ENCODE peak calls at places on chromosomes 7 and 10, in five cellular contexts. M is iris pigment epithelial cell; B is stimulated activated CD4-positive, alpha-beta T cell treated with anti-CD3 and anti-CD28 coated beads, Interleukin-2, amount 100 ng/mL, for 24 hours; S is activated CD8-positive, alpha-beta memory T cell treated with anti-CD3 and anti-CD28 coated beads, Interleukin-2, amount 10 ng/mL, durations not matched to agents 7 days and 5 days; Y is activated CD8-positive, alpha-beta T cell treated with anti-CD3 and anti-CD28 coated beads for 36 hours. E is an unnamed sample.

GRCh38 chr7:146150153-146150552 is 33.6 kb downstream of the CNTNAP2 start:
- DNase-seq in S (no peak), B (no peak), Y (no peak), M (peak; percentile 77), E (no peak)

GRCh38 chr7:139909379-139910050 is 80.5 kb downstream of the TBXAS1 start:
- DNase-seq in B (no peak), M (peak; percentile 79), Y (no peak), S (no peak), E (no peak)

GRCh38 chr7:149468208-149468607 is 7.3 kb upstream of the ZNF777 start:
- DNase-seq in M (peak; percentile 18), S (no peak), Y (no peak), B (no peak), E (no peak)

GRCh38 chr7:151134743-151135524 is 32.6 kb downstream of the GBX1 start:
- DNase-seq in Y (no peak), S (no peak), B (no peak), M (no peak), E (no peak)

GRCh38 chr7:122416316-122416925 is 111.9 kb upstream of the FEZF1 start:
- DNase-seq in S (no peak), M (peak; percentile 24), B (no peak), Y (no peak), E (no peak)

GRCh38 chr7:55348502-55348901 is 16.6 kb upstream of the LANCL2 start:
- DNase-seq in Y (no peak), S (no peak), M (peak; percentile 77), B (no peak), E (no peak)

GRCh38 chr10:34760606-34761005 is 54.5 kb downstream of the PARD3 start:
- DNase-seq in B (no peak), M (peak; percentile 44), S (no peak), Y (no peak), E (no peak)

GRCh38 chr7:65001291-65001814 is 5.1 kb downstream of the ERV3-1 start:
- DNase-seq in Y (no peak), M (no peak), S (no peak), B (no peak), E (no peak)

GRCh38 chr10:55160904-55161303 is 359.9 kb upstream of the PCDH15 start:
- DNase-seq in Y (no peak), M (no peak), S (no peak), B (no peak), E (no peak)

GRCh38 chr10:125936331-125936730 is 40.0 kb downstream of the FANK1 start:
- DNase-seq in S (no peak), B (no peak), M (peak; percentile 6), Y (no peak), E (no peak)

GRCh38 chr7:25427721-25428120 is 199.4 kb upstream of the NPVF start:
- DNase-seq in S (no peak), Y (no peak), B (no peak), M (no peak), E (no peak)

GRCh38 chr7:26097837-26098668 is 53.9 kb upstream of the NFE2L3 start:
- DNase-seq in S (no peak), Y (peak; percentile 41), B (no peak), M (no peak), E (no peak)

GRCh38 chr10:68106656-68107055 is 2.6 kb upstream of the MYPN start:
- DNase-seq in Y (no peak), M (peak; percentile 93), B (no peak), S (no peak), E (no peak)

GRCh38 chr7:18320971-18321567 is 174.5 kb upstream of the HDAC9 start:
- DNase-seq in B (no peak), S (no peak), Y (no peak), M (peak; percentile 57), E (no peak)

GRCh38 chr7:132800522-132800921 is 224.3 kb upstream of the PLXNA4 start:
- DNase-seq in M (no peak), Y (no peak), B (no peak), S (no peak), E (no peak)

GRCh38 chr10:101467286-101467770 is 113.4 kb downstream of the BTRC start:
- DNase-seq in M (peak; percentile 78), S (peak; percentile 50), B (no peak), Y (peak; percentile 29), E (no peak)

GRCh38 chr10:45817912-45818311 is 29.4 kb downstream of the AGAP4 start:
- DNase-seq in S (no peak), Y (no peak), M (no peak), B (no peak), E (peak; percentile 53)

GRCh38 chr7:21946228-21946709 is 570 bp upstream of the CDCA7L start:
- DNase-seq in M (no peak), Y (no peak), B (no peak), S (no peak), E (no peak)

GRCh38 chr10:132030898-132031463 is 34.8 kb upstream of the JAKMIP3 start:
- DNase-seq in Y (no peak), S (no peak), M (no peak), B (no peak), E (no peak)

GRCh38 chr10:28681345-28681763 is 4.0 kb downstream of the BAMBI start:
- DNase-seq in M (peak; percentile 31), Y (no peak), B (no peak), S (no peak), E (no peak)

GRCh38 chr7:117217121-117217520 is 105.7 kb downstream of the WNT2 start:
- DNase-seq in S (no peak), Y (no peak), B (no peak), M (no peak), E (no peak)

GRCh38 chr7:105648561-105649401 is 67.5 kb upstream of the EFCAB10 start:
- DNase-seq in Y (no peak), B (no peak), S (no peak), M (no peak), E (no peak)

GRCh38 chr7:134908289-134908688 is 78.0 kb upstream of the AGBL3 start:
- DNase-seq in M (peak; percentile 63), Y (no peak), B (no peak), S (no peak), E (peak; percentile 68)

GRCh38 chr7:37162106-37162505 is 286.6 kb downstream of the ELMO1 start:
- DNase-seq in S (no peak), Y (no peak), B (no peak), M (no peak), E (no peak)

GRCh38 chr7:94706991-94707390 is 51.1 kb upstream of the SGCE start:
- DNase-seq in B (no peak), Y (no peak), S (no peak), M (no peak), E (no peak)

GRCh38 chr7:128361463-128362441 is at the start of gene PRRT4:
- DNase-seq in M (peak; percentile 29), S (no peak), Y (peak; percentile 45), B (peak; percentile 55), E (no peak)

GRCh38 chr10:43939939-43940810 is 291.5 kb upstream of the ZNF32 start:
- DNase-seq in Y (no peak), M (no peak), S (peak; percentile 14), B (no peak), E (peak; percentile 86)

GRCh38 chr10:18658301-18658991 is 785 bp upstream of the ARL5B start:
- DNase-seq in S (peak; percentile 46), B (no peak), M (peak; percentile 59), Y (no peak), E (no peak)

GRCh38 chr10:132443998-132444876 is 47.2 kb downstream of the PWWP2B start:
- DNase-seq in Y (peak; percentile 55), S (no peak), M (no peak), B (no peak), E (no peak)

GRCh38 chr7:36207451-36208291 is 54.6 kb downstream of the EEPD1 start:
- DNase-seq in S (no peak), Y (no peak), M (peak; percentile 96), B (no peak), E (no peak)

GRCh38 chr10:36676321-36677169 is 448.9 kb upstream of the ANKRD30A start:
- DNase-seq in B (no peak), M (peak; percentile 79), Y (no peak), S (no peak), E (no peak)

GRCh38 chr7:111076205-111076604 is 14.7 kb upstream of the LRRN3 start:
- DNase-seq in B (peak; percentile 39), Y (peak; percentile 72), M (peak; percentile 74), S (peak; percentile 70), E (no peak)

GRCh38 chr10:43901302-43901701 is 252.6 kb upstream of the ZNF32 start:
- DNase-seq in M (peak; percentile 12), Y (no peak), S (no peak), B (no peak), E (peak; percentile 88)

GRCh38 chr10:91576096-91576545 is 56.8 kb downstream of the PPP1R3C start:
- DNase-seq in M (peak; percentile 34), S (no peak), Y (no peak), B (no peak), E (no peak)